ENCODE peak calls at places on chromosomes 7 and 10, in eight cellular contexts. One of them, this sample, is unnamed.
A peak's percentile ranks its signal among the peaks of the same experiment; 100 is the strongest.

GRCh38 chr10:73043766-73044377 is 52.8 kb downstream of the P4HA1 start:
- DNase-seq in H1: no peak
- DNase-seq in K562: no peak
- DNase-seq in GM23338: peak; percentile 41
- DNase-seq in endothelial cell of umbilical vein: no peak
- DNase-seq in HepG2: no peak
- DNase-seq in SK-N-MC: no peak
- DNase-seq in GM12878: no peak
- DNase-seq in this sample: no peak

GRCh38 chr10:80443531-80443974 is 10.6 kb upstream of the TSPAN14 start:
- DNase-seq in H1: no peak
- DNase-seq in K562: peak; percentile 69
- DNase-seq in GM23338: peak; percentile 37
- DNase-seq in endothelial cell of umbilical vein: peak; percentile 32
- DNase-seq in HepG2: peak; percentile 41
- DNase-seq in SK-N-MC: no peak
- DNase-seq in GM12878: no peak
- DNase-seq in this sample: no peak

GRCh38 chr7:894164-894867 is 18.0 kb downstream of the GET4 start:
- DNase-seq in H1: no peak
- DNase-seq in K562: no peak
- DNase-seq in GM23338: no peak
- DNase-seq in endothelial cell of umbilical vein: no peak
- DNase-seq in HepG2: no peak
- DNase-seq in SK-N-MC: no peak
- DNase-seq in GM12878: no peak
- DNase-seq in this sample: no peak

GRCh38 chr7:116364469-116364868 is 135.1 kb upstream of the CAV2 start:
- DNase-seq in H1: no peak
- DNase-seq in K562: no peak
- DNase-seq in GM23338: no peak
- DNase-seq in endothelial cell of umbilical vein: no peak
- DNase-seq in HepG2: no peak
- DNase-seq in SK-N-MC: no peak
- DNase-seq in GM12878: no peak
- DNase-seq in this sample: no peak

GRCh38 chr7:46549892-46550639 is 629.0 kb upstream of the IGFBP3 start:
- DNase-seq in H1: no peak
- DNase-seq in K562: no peak
- DNase-seq in GM23338: no peak
- DNase-seq in endothelial cell of umbilical vein: no peak
- DNase-seq in HepG2: no peak
- DNase-seq in SK-N-MC: no peak
- DNase-seq in GM12878: no peak
- DNase-seq in this sample: no peak

GRCh38 chr7:52720856-52721255 is 314.6 kb upstream of the POM121L12 start:
- DNase-seq in H1: no peak
- DNase-seq in K562: no peak
- DNase-seq in GM23338: no peak
- DNase-seq in endothelial cell of umbilical vein: no peak
- DNase-seq in HepG2: no peak
- DNase-seq in SK-N-MC: no peak
- DNase-seq in GM12878: no peak
- DNase-seq in this sample: no peak

GRCh38 chr10:114388275-114388674 is 16.0 kb downstream of the AFAP1L2 start:
- DNase-seq in H1: no peak
- DNase-seq in K562: no peak
- DNase-seq in GM23338: no peak
- DNase-seq in endothelial cell of umbilical vein: no peak
- DNase-seq in HepG2: no peak
- DNase-seq in SK-N-MC: no peak
- DNase-seq in GM12878: peak; percentile 66
- DNase-seq in this sample: no peak

GRCh38 chr7:90839892-90840291 is 243.8 kb downstream of the CDK14 start:
- DNase-seq in H1: no peak
- DNase-seq in K562: no peak
- DNase-seq in GM23338: no peak
- DNase-seq in endothelial cell of umbilical vein: no peak
- DNase-seq in HepG2: no peak
- DNase-seq in SK-N-MC: no peak
- DNase-seq in GM12878: no peak
- DNase-seq in this sample: no peak

GRCh38 chr7:15853832-15854470 is 167.5 kb upstream of the MEOX2 start:
- DNase-seq in H1: no peak
- DNase-seq in K562: no peak
- DNase-seq in GM23338: no peak
- DNase-seq in endothelial cell of umbilical vein: peak; percentile 71
- DNase-seq in HepG2: no peak
- DNase-seq in SK-N-MC: no peak
- DNase-seq in GM12878: no peak
- DNase-seq in this sample: no peak

GRCh38 chr7:128084896-128085608 is 53.8 kb upstream of the LRRC4 start:
- DNase-seq in H1: no peak
- DNase-seq in K562: no peak
- DNase-seq in GM23338: no peak
- DNase-seq in endothelial cell of umbilical vein: no peak
- DNase-seq in HepG2: no peak
- DNase-seq in SK-N-MC: no peak
- DNase-seq in GM12878: no peak
- DNase-seq in this sample: no peak

GRCh38 chr10:61793760-61794713 is 107.5 kb upstream of the ARID5B start:
- DNase-seq in H1: no peak
- DNase-seq in K562: no peak
- DNase-seq in GM23338: no peak
- DNase-seq in endothelial cell of umbilical vein: peak; percentile 70
- DNase-seq in HepG2: no peak
- DNase-seq in SK-N-MC: no peak
- DNase-seq in GM12878: no peak
- DNase-seq in this sample: no peak

GRCh38 chr7:74032191-74032490 is 4.2 kb downstream of the ELN start:
- DNase-seq in H1: no peak
- DNase-seq in K562: no peak
- DNase-seq in GM23338: no peak
- DNase-seq in endothelial cell of umbilical vein: peak; percentile 20
- DNase-seq in HepG2: no peak
- DNase-seq in SK-N-MC: no peak
- DNase-seq in GM12878: no peak
- DNase-seq in this sample: no peak

GRCh38 chr10:79155301-79156081 is 86.7 kb downstream of the ZMIZ1 start:
- DNase-seq in H1: no peak
- DNase-seq in K562: no peak
- DNase-seq in GM23338: no peak
- DNase-seq in endothelial cell of umbilical vein: peak; percentile 66
- DNase-seq in HepG2: no peak
- DNase-seq in SK-N-MC: no peak
- DNase-seq in GM12878: no peak
- DNase-seq in this sample: no peak

GRCh38 chr10:114138581-114138980 is 35.4 kb downstream of the CCDC186 start:
- DNase-seq in H1: no peak
- DNase-seq in K562: no peak
- DNase-seq in GM23338: no peak
- DNase-seq in endothelial cell of umbilical vein: peak; percentile 77
- DNase-seq in HepG2: no peak
- DNase-seq in SK-N-MC: no peak
- DNase-seq in GM12878: no peak
- DNase-seq in this sample: no peak

GRCh38 chr10:101133489-101134298 is 2.6 kb downstream of the TLX1 start:
- DNase-seq in H1: no peak
- DNase-seq in K562: no peak
- DNase-seq in GM23338: no peak
- DNase-seq in endothelial cell of umbilical vein: no peak
- DNase-seq in HepG2: no peak
- DNase-seq in SK-N-MC: no peak
- DNase-seq in GM12878: no peak
- DNase-seq in this sample: no peak

GRCh38 chr10:101132636-101133473 is 1.8 kb downstream of the TLX1 start:
- DNase-seq in H1: no peak
- DNase-seq in K562: no peak
- DNase-seq in GM23338: no peak
- DNase-seq in endothelial cell of umbilical vein: no peak
- DNase-seq in HepG2: no peak
- DNase-seq in SK-N-MC: no peak
- DNase-seq in GM12878: no peak
- DNase-seq in this sample: no peak

GRCh38 chr10:101131962-101132635 is 999 bp downstream of the TLX1 start:
- DNase-seq in H1: no peak
- DNase-seq in K562: no peak
- DNase-seq in GM23338: peak; percentile 54
- DNase-seq in endothelial cell of umbilical vein: no peak
- DNase-seq in HepG2: no peak
- DNase-seq in SK-N-MC: no peak
- DNase-seq in GM12878: no peak
- DNase-seq in this sample: no peak

GRCh38 chr10:101130141-101130540 is 959 bp upstream of the TLX1 start:
- DNase-seq in H1: no peak
- DNase-seq in K562: no peak
- DNase-seq in GM23338: no peak
- DNase-seq in endothelial cell of umbilical vein: no peak
- DNase-seq in HepG2: no peak
- DNase-seq in SK-N-MC: no peak
- DNase-seq in GM12878: no peak
- DNase-seq in this sample: no peak

GRCh38 chr10:101130984-101131961 is at the start of gene TLX1:
- DNase-seq in H1: no peak
- DNase-seq in K562: peak; percentile 33
- DNase-seq in GM23338: peak; percentile 85
- DNase-seq in endothelial cell of umbilical vein: no peak
- DNase-seq in HepG2: no peak
- DNase-seq in SK-N-MC: no peak
- DNase-seq in GM12878: no peak
- DNase-seq in this sample: no peak
- TF ChIP-seq EZH2 in H1: peak; percentile 69
- TF ChIP-seq EZH2 in K562: no peak
- TF ChIP-seq EZH2 in GM23338: peak; percentile 91
- TF ChIP-seq EZH2 in endothelial cell of umbilical vein: peak; percentile 93
- TF ChIP-seq EZH2 in HepG2: no peak
- TF ChIP-seq EZH2 in SK-N-MC: no peak
- TF ChIP-seq EZH2 in GM12878: no peak
- TF ChIP-seq EZH2 in this sample: no peak

DNA sequence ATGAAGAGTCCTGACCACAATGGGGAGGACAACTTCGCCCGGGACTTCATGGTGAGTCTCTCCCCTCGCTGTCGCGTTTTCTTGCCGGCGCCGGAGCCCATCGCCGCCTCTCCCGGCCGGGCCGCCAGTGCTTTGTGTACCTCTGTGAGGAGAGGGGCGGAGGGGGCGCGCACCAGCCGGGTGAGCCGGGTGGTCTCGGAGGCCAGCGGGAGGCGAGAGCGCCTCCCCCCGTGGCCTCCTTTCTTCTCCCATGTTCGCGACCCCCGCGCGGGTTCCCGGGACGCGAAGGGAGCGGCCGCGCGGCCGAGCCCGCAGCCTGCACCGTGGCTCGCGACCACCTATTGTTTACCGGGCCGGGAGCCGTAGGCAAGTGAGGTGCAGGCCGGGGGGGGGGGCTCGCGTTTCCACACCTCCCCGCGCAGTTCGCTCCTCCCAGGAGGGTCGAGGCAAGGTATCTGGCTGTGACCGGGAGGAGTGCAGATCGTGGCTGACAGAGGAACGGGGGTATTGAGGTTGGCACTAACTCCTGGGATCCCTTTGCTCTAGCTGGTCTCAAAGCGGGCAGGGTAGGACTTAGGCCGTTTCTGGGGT is 595 bp downstream of the PTPN12 start:
- DNase-seq in H1: no peak
- DNase-seq in K562: peak; percentile 71
- DNase-seq in GM23338: peak; percentile 52
- DNase-seq in endothelial cell of umbilical vein: no peak
- DNase-seq in HepG2: peak; percentile 32
- DNase-seq in SK-N-MC: no peak
- DNase-seq in GM12878: no peak
- DNase-seq in this sample: no peak
- TF ChIP-seq POLR2AphosphoS5 in H1: peak; percentile 25
- TF ChIP-seq POLR2AphosphoS5 in K562: no peak
- TF ChIP-seq POLR2AphosphoS5 in GM23338: peak; percentile 36
- TF ChIP-seq POLR2AphosphoS5 in endothelial cell of umbilical vein: no peak
- TF ChIP-seq POLR2AphosphoS5 in HepG2: no peak
- TF ChIP-seq POLR2AphosphoS5 in SK-N-MC: no peak
- TF ChIP-seq POLR2AphosphoS5 in GM12878: no peak
- TF ChIP-seq POLR2AphosphoS5 in this sample: no peak

GRCh38 chr10:117548191-117548668 is 5.7 kb downstream of the EMX2 start:
- DNase-seq in H1: no peak
- DNase-seq in K562: no peak
- DNase-seq in GM23338: peak; percentile 55
- DNase-seq in endothelial cell of umbilical vein: no peak
- DNase-seq in HepG2: no peak
- DNase-seq in SK-N-MC: no peak
- DNase-seq in GM12878: no peak
- DNase-seq in this sample: no peak
- TF ChIP-seq EZH2 in H1: no peak
- TF ChIP-seq EZH2 in K562: no peak
- TF ChIP-seq EZH2 in GM23338: peak; percentile 87
- TF ChIP-seq EZH2 in endothelial cell of umbilical vein: no peak
- TF ChIP-seq EZH2 in HepG2: no peak
- TF ChIP-seq EZH2 in SK-N-MC: no peak
- TF ChIP-seq EZH2 in GM12878: no peak
- TF ChIP-seq EZH2 in this sample: no peak

GRCh38 chr7:2078899-2079298 is 153.8 kb downstream of the MAD1L1 start:
- DNase-seq in H1: no peak
- DNase-seq in K562: no peak
- DNase-seq in GM23338: no peak
- DNase-seq in endothelial cell of umbilical vein: no peak
- DNase-seq in HepG2: no peak
- DNase-seq in SK-N-MC: no peak
- DNase-seq in GM12878: no peak
- DNase-seq in this sample: no peak

GRCh38 chr7:2081526-2082356 is 151.0 kb downstream of the MAD1L1 start:
- DNase-seq in H1: no peak
- DNase-seq in K562: no peak
- DNase-seq in GM23338: no peak
- DNase-seq in endothelial cell of umbilical vein: no peak
- DNase-seq in HepG2: no peak
- DNase-seq in SK-N-MC: no peak
- DNase-seq in GM12878: no peak
- DNase-seq in this sample: no peak

GRCh38 chr7:2079332-2080068 is 153.2 kb downstream of the MAD1L1 start:
- DNase-seq in H1: no peak
- DNase-seq in K562: peak; percentile 78
- DNase-seq in GM23338: no peak
- DNase-seq in endothelial cell of umbilical vein: no peak
- DNase-seq in HepG2: no peak
- DNase-seq in SK-N-MC: no peak
- DNase-seq in GM12878: no peak
- DNase-seq in this sample: no peak

GRCh38 chr7:2082357-2083038 is 150.2 kb downstream of the MAD1L1 start:
- DNase-seq in H1: no peak
- DNase-seq in K562: no peak
- DNase-seq in GM23338: no peak
- DNase-seq in endothelial cell of umbilical vein: no peak
- DNase-seq in HepG2: no peak
- DNase-seq in SK-N-MC: no peak
- DNase-seq in GM12878: no peak
- DNase-seq in this sample: no peak

DNA sequence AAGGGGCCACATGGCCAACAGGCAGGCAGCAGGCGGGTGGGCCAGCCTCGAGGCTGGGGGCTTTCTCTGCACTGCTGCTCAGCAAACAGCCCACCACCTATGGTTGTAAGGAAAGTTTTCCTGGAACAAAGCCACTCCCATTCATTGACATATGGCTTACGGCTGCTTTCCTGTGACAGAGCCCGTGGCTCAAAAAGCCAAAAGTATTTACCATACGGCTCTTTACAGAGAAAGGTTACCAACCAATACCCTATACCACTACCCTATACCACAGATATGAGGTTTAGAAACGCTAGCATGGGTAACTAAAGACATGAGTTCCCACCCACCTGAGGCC is 152.7 kb downstream of the MAD1L1 start:
- DNase-seq in H1: no peak
- DNase-seq in K562: no peak
- DNase-seq in GM23338: no peak
- DNase-seq in endothelial cell of umbilical vein: no peak
- DNase-seq in HepG2: no peak
- DNase-seq in SK-N-MC: no peak
- DNase-seq in GM12878: no peak
- DNase-seq in this sample: no peak
- TF ChIP-seq POLR2AphosphoS5 in H1: no peak
- TF ChIP-seq POLR2AphosphoS5 in K562: no peak
- TF ChIP-seq POLR2AphosphoS5 in GM23338: no peak
- TF ChIP-seq POLR2AphosphoS5 in endothelial cell of umbilical vein: no peak
- TF ChIP-seq POLR2AphosphoS5 in HepG2: no peak
- TF ChIP-seq POLR2AphosphoS5 in SK-N-MC: no peak
- TF ChIP-seq POLR2AphosphoS5 in GM12878: no peak
- TF ChIP-seq POLR2AphosphoS5 in this sample: no peak